ENCODE peak calls at places on chromosome 5, in ten cellular contexts. One of them, this sample, is unnamed.

GRCh38 chr5:86974910-86975309 is 292.8 kb upstream of the RASA1 start:
- DNase-seq in H9: no peak
- DNase-seq in aorta: no peak
- DNase-seq in substantia nigra: no peak
- DNase-seq in colonic mucosa: no peak
- DNase-seq in IMR-90: no peak
- DNase-seq in lower lobe of right lung: no peak
- DNase-seq in OCI-LY7: no peak
- DNase-seq in fibroblast of lung: no peak
- DNase-seq in caudate nucleus: no peak
- DNase-seq in this sample: no peak

GRCh38 chr5:100904259-100904822 is 1.3 kb upstream of the ST8SIA4 start:
- DNase-seq in H9: peak
- DNase-seq in aorta: peak
- DNase-seq in substantia nigra: no peak
- DNase-seq in colonic mucosa: peak
- DNase-seq in IMR-90: no peak
- DNase-seq in lower lobe of right lung: peak
- DNase-seq in OCI-LY7: peak
- DNase-seq in fibroblast of lung: no peak
- DNase-seq in caudate nucleus: no peak
- DNase-seq in this sample: no peak

GRCh38 chr5:132227485-132228240 is at the start of gene P4HA2:
- DNase-seq in H9: peak
- DNase-seq in aorta: peak
- DNase-seq in substantia nigra: peak
- DNase-seq in colonic mucosa: peak
- DNase-seq in IMR-90: peak
- DNase-seq in lower lobe of right lung: peak
- DNase-seq in OCI-LY7: no peak
- DNase-seq in fibroblast of lung: peak
- DNase-seq in caudate nucleus: no peak
- DNase-seq in this sample: no peak

GRCh38 chr5:52893105-52893504 is 96.0 kb upstream of the ITGA2 start:
- DNase-seq in H9: no peak
- DNase-seq in aorta: no peak
- DNase-seq in substantia nigra: no peak
- DNase-seq in colonic mucosa: no peak
- DNase-seq in IMR-90: peak
- DNase-seq in lower lobe of right lung: no peak
- DNase-seq in OCI-LY7: no peak
- DNase-seq in fibroblast of lung: peak
- DNase-seq in caudate nucleus: no peak
- DNase-seq in this sample: peak

GRCh38 chr5:172453986-172454354 is 355 bp downstream of the SH3PXD2B start:
- DNase-seq in H9: peak
- DNase-seq in aorta: peak
- DNase-seq in substantia nigra: peak
- DNase-seq in colonic mucosa: peak
- DNase-seq in IMR-90: no peak
- DNase-seq in lower lobe of right lung: no peak
- DNase-seq in OCI-LY7: no peak
- DNase-seq in fibroblast of lung: peak
- DNase-seq in caudate nucleus: no peak
- DNase-seq in this sample: no peak

GRCh38 chr5:142770650-142771609 is 753 bp downstream of the ARHGAP26 start:
- DNase-seq in H9: peak
- DNase-seq in aorta: peak
- DNase-seq in substantia nigra: peak
- DNase-seq in colonic mucosa: peak
- DNase-seq in IMR-90: no peak
- DNase-seq in lower lobe of right lung: peak
- DNase-seq in OCI-LY7: peak
- DNase-seq in fibroblast of lung: peak
- DNase-seq in caudate nucleus: peak
- DNase-seq in this sample: no peak

GRCh38 chr5:178453224-178453623 is 137.0 kb downstream of the COL23A1 start:
- DNase-seq in H9: no peak
- DNase-seq in aorta: no peak
- DNase-seq in substantia nigra: no peak
- DNase-seq in colonic mucosa: no peak
- DNase-seq in IMR-90: peak
- DNase-seq in lower lobe of right lung: no peak
- DNase-seq in OCI-LY7: no peak
- DNase-seq in fibroblast of lung: peak
- DNase-seq in caudate nucleus: no peak
- DNase-seq in this sample: peak

GRCh38 chr5:100668511-100668910 is 133.3 kb downstream of the FAM174A start:
- DNase-seq in H9: no peak
- DNase-seq in aorta: no peak
- DNase-seq in substantia nigra: no peak
- DNase-seq in colonic mucosa: no peak
- DNase-seq in IMR-90: peak
- DNase-seq in lower lobe of right lung: no peak
- DNase-seq in OCI-LY7: no peak
- DNase-seq in fibroblast of lung: peak
- DNase-seq in caudate nucleus: no peak
- DNase-seq in this sample: no peak

GRCh38 chr5:169299651-169300467 is 1.1 kb downstream of the SLIT3 start:
- DNase-seq in H9: peak
- DNase-seq in aorta: peak
- DNase-seq in substantia nigra: no peak
- DNase-seq in colonic mucosa: no peak
- DNase-seq in IMR-90: no peak
- DNase-seq in lower lobe of right lung: no peak
- DNase-seq in OCI-LY7: no peak
- DNase-seq in fibroblast of lung: peak
- DNase-seq in caudate nucleus: no peak
- DNase-seq in this sample: no peak
- H3K27ac ChIP-seq in H9: no peak
- H3K27ac ChIP-seq in aorta: no peak
- H3K27ac ChIP-seq in substantia nigra: no peak
- H3K27ac ChIP-seq in colonic mucosa: no peak
- H3K27ac ChIP-seq in IMR-90: no peak
- H3K27ac ChIP-seq in lower lobe of right lung: peak
- H3K27ac ChIP-seq in OCI-LY7: no peak
- H3K27ac ChIP-seq in fibroblast of lung: no peak
- H3K27ac ChIP-seq in caudate nucleus: no peak
- H3K27ac ChIP-seq in this sample: peak

GRCh38 chr5:137734962-137735530 is 843 bp downstream of the KLHL3 start:
- DNase-seq in H9: peak
- DNase-seq in aorta: peak
- DNase-seq in substantia nigra: no peak
- DNase-seq in colonic mucosa: peak
- DNase-seq in IMR-90: peak
- DNase-seq in lower lobe of right lung: peak
- DNase-seq in OCI-LY7: no peak
- DNase-seq in fibroblast of lung: peak
- DNase-seq in caudate nucleus: no peak
- DNase-seq in this sample: no peak

GRCh38 chr5:137737349-137738256 is 1.7 kb upstream of the KLHL3 start:
- DNase-seq in H9: no peak
- DNase-seq in aorta: no peak
- DNase-seq in substantia nigra: no peak
- DNase-seq in colonic mucosa: peak
- DNase-seq in IMR-90: peak
- DNase-seq in lower lobe of right lung: no peak
- DNase-seq in OCI-LY7: no peak
- DNase-seq in fibroblast of lung: peak
- DNase-seq in caudate nucleus: no peak
- DNase-seq in this sample: peak

GRCh38 chr5:137733922-137734695 is 1.8 kb downstream of the KLHL3 start:
- DNase-seq in H9: no peak
- DNase-seq in aorta: no peak
- DNase-seq in substantia nigra: no peak
- DNase-seq in colonic mucosa: no peak
- DNase-seq in IMR-90: peak
- DNase-seq in lower lobe of right lung: no peak
- DNase-seq in OCI-LY7: no peak
- DNase-seq in fibroblast of lung: no peak
- DNase-seq in caudate nucleus: no peak
- DNase-seq in this sample: no peak

GRCh38 chr5:137733011-137733410 is 2.9 kb downstream of the KLHL3 start:
- DNase-seq in H9: no peak
- DNase-seq in aorta: no peak
- DNase-seq in substantia nigra: no peak
- DNase-seq in colonic mucosa: no peak
- DNase-seq in IMR-90: peak
- DNase-seq in lower lobe of right lung: no peak
- DNase-seq in OCI-LY7: no peak
- DNase-seq in fibroblast of lung: no peak
- DNase-seq in caudate nucleus: no peak
- DNase-seq in this sample: no peak

DNA sequence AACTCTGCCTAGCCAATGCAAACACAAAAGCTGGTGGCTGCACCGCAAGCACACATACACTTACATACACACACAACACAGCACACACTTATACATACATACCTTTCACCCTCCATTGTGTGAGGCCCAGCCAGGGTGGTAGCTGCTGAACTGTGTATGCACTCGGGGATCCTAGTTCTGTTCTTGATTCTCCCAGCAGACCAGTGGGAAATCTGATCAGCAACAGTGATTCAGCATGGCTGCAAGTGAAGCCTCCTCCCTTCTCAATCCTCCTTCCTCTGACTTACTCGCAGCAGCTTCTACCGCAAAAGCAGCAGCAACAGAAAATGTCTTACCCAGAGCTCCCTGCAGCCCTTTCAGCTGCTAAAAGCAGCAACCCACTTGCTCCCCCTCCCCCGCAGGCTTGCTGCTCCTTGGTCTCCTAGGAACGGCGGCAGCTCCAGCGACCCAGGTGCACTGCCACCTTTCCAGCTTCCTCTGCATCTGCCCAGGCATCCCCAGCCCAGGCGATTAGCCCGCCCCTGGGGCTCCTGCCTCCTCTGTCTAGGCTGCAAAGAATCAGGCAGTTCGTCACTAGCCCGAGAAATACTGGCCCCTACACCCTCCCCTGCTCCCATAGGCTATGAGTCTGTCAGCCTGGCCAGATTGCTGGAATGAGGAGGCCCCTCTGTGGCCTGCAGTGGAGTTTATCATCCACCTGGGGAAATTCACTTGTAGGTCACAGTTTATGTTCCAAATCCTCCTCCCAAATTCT is at the start of gene KLHL3:
- DNase-seq in H9: peak
- DNase-seq in aorta: peak
- DNase-seq in substantia nigra: no peak
- DNase-seq in colonic mucosa: peak
- DNase-seq in IMR-90: peak
- DNase-seq in lower lobe of right lung: peak
- DNase-seq in OCI-LY7: peak
- DNase-seq in fibroblast of lung: peak
- DNase-seq in caudate nucleus: no peak
- DNase-seq in this sample: no peak
- H3K27ac ChIP-seq in H9: peak
- H3K27ac ChIP-seq in aorta: peak
- H3K27ac ChIP-seq in substantia nigra: no peak
- H3K27ac ChIP-seq in colonic mucosa: peak
- H3K27ac ChIP-seq in IMR-90: peak
- H3K27ac ChIP-seq in lower lobe of right lung: peak
- H3K27ac ChIP-seq in OCI-LY7: no peak
- H3K27ac ChIP-seq in fibroblast of lung: peak
- H3K27ac ChIP-seq in caudate nucleus: peak
- H3K27ac ChIP-seq in this sample: peak

GRCh38 chr5:150625164-150625535 is 15.3 kb upstream of the SYNPO start:
- DNase-seq in H9: no peak
- DNase-seq in aorta: peak
- DNase-seq in substantia nigra: no peak
- DNase-seq in colonic mucosa: no peak
- DNase-seq in IMR-90: no peak
- DNase-seq in lower lobe of right lung: peak
- DNase-seq in OCI-LY7: no peak
- DNase-seq in fibroblast of lung: no peak
- DNase-seq in caudate nucleus: no peak
- DNase-seq in this sample: no peak

GRCh38 chr5:150625831-150626746 is 14.4 kb upstream of the SYNPO start:
- DNase-seq in H9: no peak
- DNase-seq in aorta: no peak
- DNase-seq in substantia nigra: no peak
- DNase-seq in colonic mucosa: no peak
- DNase-seq in IMR-90: no peak
- DNase-seq in lower lobe of right lung: no peak
- DNase-seq in OCI-LY7: peak
- DNase-seq in fibroblast of lung: no peak
- DNase-seq in caudate nucleus: no peak
- DNase-seq in this sample: no peak

GRCh38 chr5:150628936-150629485 is 11.4 kb upstream of the SYNPO start:
- DNase-seq in H9: no peak
- DNase-seq in aorta: no peak
- DNase-seq in substantia nigra: no peak
- DNase-seq in colonic mucosa: no peak
- DNase-seq in IMR-90: no peak
- DNase-seq in lower lobe of right lung: no peak
- DNase-seq in OCI-LY7: no peak
- DNase-seq in fibroblast of lung: no peak
- DNase-seq in caudate nucleus: no peak
- DNase-seq in this sample: no peak

GRCh38 chr5:150627731-150628545 is 12.5 kb upstream of the SYNPO start:
- DNase-seq in H9: no peak
- DNase-seq in aorta: no peak
- DNase-seq in substantia nigra: no peak
- DNase-seq in colonic mucosa: no peak
- DNase-seq in IMR-90: peak
- DNase-seq in lower lobe of right lung: no peak
- DNase-seq in OCI-LY7: no peak
- DNase-seq in fibroblast of lung: peak
- DNase-seq in caudate nucleus: no peak
- DNase-seq in this sample: no peak

DNA sequence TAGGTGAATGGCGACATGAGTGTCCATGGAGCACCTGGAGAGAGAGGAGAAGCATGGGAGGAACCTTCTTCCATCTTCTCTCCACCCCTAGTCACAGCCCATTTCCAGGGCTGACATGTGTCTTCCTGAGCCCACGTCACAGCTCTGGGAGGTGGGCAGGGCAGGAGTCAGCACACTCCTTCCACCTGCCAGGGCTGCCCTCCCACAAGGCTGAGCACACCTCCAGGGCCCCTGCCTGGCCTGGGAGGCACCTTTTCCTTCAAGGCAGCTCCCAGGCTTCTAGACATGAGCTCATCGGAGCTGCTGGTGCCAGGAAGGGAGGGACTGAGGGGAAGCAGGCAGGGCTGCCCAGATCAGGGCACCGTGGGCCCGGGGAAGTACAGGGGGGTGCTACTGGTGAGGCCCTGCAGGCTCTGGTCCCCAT is 13.6 kb upstream of the SYNPO start:
- DNase-seq in H9: no peak
- DNase-seq in aorta: peak
- DNase-seq in substantia nigra: no peak
- DNase-seq in colonic mucosa: no peak
- DNase-seq in IMR-90: no peak
- DNase-seq in lower lobe of right lung: peak
- DNase-seq in OCI-LY7: no peak
- DNase-seq in fibroblast of lung: peak
- DNase-seq in caudate nucleus: no peak
- DNase-seq in this sample: no peak
- H3K27ac ChIP-seq in H9: no peak
- H3K27ac ChIP-seq in aorta: peak
- H3K27ac ChIP-seq in substantia nigra: no peak
- H3K27ac ChIP-seq in colonic mucosa: peak
- H3K27ac ChIP-seq in IMR-90: no peak
- H3K27ac ChIP-seq in lower lobe of right lung: peak
- H3K27ac ChIP-seq in OCI-LY7: no peak
- H3K27ac ChIP-seq in fibroblast of lung: no peak
- H3K27ac ChIP-seq in caudate nucleus: peak
- H3K27ac ChIP-seq in this sample: no peak

DNA sequence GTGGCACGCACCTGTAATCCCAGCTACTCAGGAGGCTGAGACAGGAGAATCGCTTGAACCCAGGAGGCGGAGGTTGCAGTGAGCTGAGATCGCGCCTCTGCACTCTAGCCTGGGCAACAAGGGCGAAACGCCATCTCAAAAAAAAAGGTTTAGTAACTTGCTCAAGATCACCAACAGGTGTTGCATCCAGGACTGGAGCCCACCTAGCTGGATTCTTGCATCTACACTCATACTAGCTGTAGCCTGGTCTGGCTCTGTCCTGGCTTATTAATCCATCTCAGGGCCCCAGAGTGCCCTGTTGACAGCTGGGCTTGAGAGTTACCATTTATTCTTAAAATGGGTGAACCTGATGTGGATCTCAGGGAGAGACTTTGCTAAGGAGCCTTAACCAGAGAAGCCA is 7.5 kb downstream of the WWC1 start:
- DNase-seq in H9: no peak
- DNase-seq in aorta: no peak
- DNase-seq in substantia nigra: no peak
- DNase-seq in colonic mucosa: no peak
- DNase-seq in IMR-90: no peak
- DNase-seq in lower lobe of right lung: no peak
- DNase-seq in OCI-LY7: no peak
- DNase-seq in fibroblast of lung: no peak
- DNase-seq in caudate nucleus: no peak
- DNase-seq in this sample: no peak
- H3K27ac ChIP-seq in H9: no peak
- H3K27ac ChIP-seq in aorta: no peak
- H3K27ac ChIP-seq in substantia nigra: no peak
- H3K27ac ChIP-seq in colonic mucosa: no peak
- H3K27ac ChIP-seq in IMR-90: no peak
- H3K27ac ChIP-seq in lower lobe of right lung: no peak
- H3K27ac ChIP-seq in OCI-LY7: no peak
- H3K27ac ChIP-seq in fibroblast of lung: no peak
- H3K27ac ChIP-seq in caudate nucleus: peak
- H3K27ac ChIP-seq in this sample: no peak

This sample was measured in epithelial cell of prostate.